ENCODE peak calls at places on chromosomes 4 and X, in six cellular contexts. E, Q, U, B, R and S are unnamed samples.

GRCh38 chr4:170990989-170991589 is 822.1 kb upstream of the GALNTL6 start:
- DNase-seq in R (no peak), B (no peak), E (no peak), U (no peak), Q (no peak), S (no peak)

GRCh38 chr4:183571350-183572076 is 66.7 kb downstream of the ING2 start:
- DNase-seq in U (peak), B (no peak), R (no peak), E (no peak), Q (peak), S (no peak)

GRCh38 chr4:80713409-80713808 is 317.1 kb upstream of the BMP3 start:
- DNase-seq in Q (no peak), U (no peak), E (no peak), R (no peak), B (no peak), S (no peak)

GRCh38 chr4:68176500-68176899 is 46.8 kb upstream of the TMPRSS11F start:
- DNase-seq in B (no peak), Q (no peak), E (no peak), R (no peak), U (no peak), S (no peak)

GRCh38 chr4:53813991-53814390 is 222.7 kb upstream of the LNX1 start:
- DNase-seq in E (no peak), B (no peak), R (no peak), U (no peak), Q (no peak), S (no peak)

GRCh38 chrX:49760288-49760885 is 64.6 kb upstream of the PAGE1 start:
- DNase-seq in R (no peak), B (no peak), E (no peak), U (no peak), Q (no peak), S (no peak)

GRCh38 chr4:30847157-30847556 is 127.0 kb downstream of the PCDH7 start:
- DNase-seq in U (no peak), Q (no peak), B (no peak), R (no peak), E (no peak), S (no peak)

GRCh38 chr4:140463182-140463581 is 34.9 kb downstream of the MGAT4D start:
- DNase-seq in B (no peak), Q (no peak), E (no peak), U (no peak), R (no peak), S (no peak)

GRCh38 chr4:108030332-108030731 is 40.6 kb downstream of the HADH start:
- DNase-seq in B (no peak), U (no peak), E (no peak), Q (peak), R (no peak), S (no peak)

GRCh38 chr4:169103966-169104412 is 93.9 kb upstream of the CBR4 start:
- DNase-seq in E (no peak), B (no peak), Q (no peak), R (no peak), U (no peak), S (no peak)

GRCh38 chr4:114028071-114028470 is 48.6 kb upstream of the ARSJ start:
- DNase-seq in U (no peak), B (no peak), Q (no peak), E (no peak), R (no peak), S (no peak)

GRCh38 chrX:70480660-70481018 is 36.0 kb downstream of the DLG3 start:
- DNase-seq in R (no peak), B (no peak), U (no peak), Q (no peak), E (peak), S (no peak)

GRCh38 chr4:114077610-114078009 is 98.2 kb upstream of the ARSJ start:
- DNase-seq in E (no peak), B (no peak), U (no peak), R (no peak), Q (peak), S (no peak)

GRCh38 chr4:3473251-3473942 is 10.3 kb downstream of the DOK7 start:
- DNase-seq in B (no peak), E (no peak), U (no peak), Q (no peak), R (no peak), S (peak)

GRCh38 chr4:82429728-82430192 is 502 bp downstream of the HNRNPDL start:
- DNase-seq in R (peak), U (no peak), B (peak), Q (no peak), E (no peak), S (no peak)

GRCh38 chr4:82431831-82432230 is 1.4 kb downstream of the ENOPH1 start:
- DNase-seq in E (no peak), R (no peak), U (no peak), Q (no peak), B (no peak), S (no peak)

GRCh38 chr4:82428969-82429727 is 1.1 kb downstream of the HNRNPDL start:
- DNase-seq in B (peak), U (peak), E (peak), R (peak), Q (no peak), S (peak)

GRCh38 chr4:82431026-82431745 is 796 bp downstream of the ENOPH1 start:
- DNase-seq in U (peak), Q (no peak), E (no peak), R (no peak), B (peak), S (peak)

GRCh38 chr4:82430193-82431025 is at the start of the genes ENOPH1 and HNRNPDL:
- DNase-seq in U (peak), R (peak), E (peak), B (peak), Q (peak), S (peak)
- TF ChIP-seq CTCF in U (no peak), R (no peak), E (no peak), B (no peak), Q (no peak), S (no peak)

GRCh38 chr4:17336524-17336941 is 175.4 kb downstream of the QDPR start:
- DNase-seq in R (no peak), Q (no peak), E (no peak), B (peak), U (no peak), S (peak)
- H3K4me3 ChIP-seq in R (no peak), Q (no peak), E (no peak), B (no peak), U (no peak), S (no peak)

DNA sequence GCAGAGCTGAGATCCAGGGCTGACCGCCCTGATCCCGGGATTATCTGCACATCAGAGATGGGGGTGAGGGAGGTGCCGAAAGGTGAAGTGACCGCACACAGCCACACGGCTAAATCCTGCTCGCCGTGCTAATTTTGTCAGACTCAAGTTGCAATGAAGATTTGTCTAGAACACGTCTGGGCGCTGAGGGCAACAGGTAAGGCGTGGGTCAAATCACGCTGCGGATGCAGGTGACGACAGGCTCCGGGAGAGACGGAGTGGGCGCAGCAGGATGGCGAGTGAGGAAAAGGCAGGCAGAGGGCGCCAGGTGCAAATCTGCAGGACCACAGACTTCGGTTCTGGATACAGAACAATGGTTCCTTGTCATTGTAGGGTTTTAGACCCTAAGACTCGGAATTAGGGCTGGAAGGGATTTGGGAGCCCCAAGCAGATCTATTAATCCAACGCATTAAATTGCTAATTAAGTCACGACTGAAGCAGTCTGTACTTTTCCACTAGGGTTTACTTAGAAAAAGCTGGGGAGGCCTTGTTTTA is 1.9 kb upstream of the TBC1D14 start:
- DNase-seq in B (peak), R (no peak), Q (no peak), E (no peak), U (peak), S (no peak)
- TF ChIP-seq CTCF in B (peak), R (peak), Q (peak), E (no peak), U (peak), S (peak)

GRCh38 chr4:6361076-6361784 is 91.6 kb downstream of the WFS1 start:
- DNase-seq in Q (no peak), E (no peak), B (peak), U (no peak), R (no peak), S (no peak)
- H3K4me3 ChIP-seq in Q (no peak), E (no peak), B (no peak), U (no peak), R (no peak), S (no peak)

GRCh38 chr4:16243285-16243684 is 17.0 kb upstream of the TAPT1 start:
- DNase-seq in E (no peak), U (no peak), Q (no peak), B (no peak), R (no peak), S (no peak)
- TF ChIP-seq CTCF in E (no peak), U (no peak), Q (no peak), B (no peak), R (no peak), S (no peak)

GRCh38 chrX:1481636-1482529 is 29.2 kb upstream of the ASMTL start:
- DNase-seq in Q (peak), E (peak), B (peak), U (peak), R (no peak), S (peak)
- H3K4me3 ChIP-seq in Q (no peak), E (no peak), B (peak), U (no peak), R (no peak), S (no peak)

DNA sequence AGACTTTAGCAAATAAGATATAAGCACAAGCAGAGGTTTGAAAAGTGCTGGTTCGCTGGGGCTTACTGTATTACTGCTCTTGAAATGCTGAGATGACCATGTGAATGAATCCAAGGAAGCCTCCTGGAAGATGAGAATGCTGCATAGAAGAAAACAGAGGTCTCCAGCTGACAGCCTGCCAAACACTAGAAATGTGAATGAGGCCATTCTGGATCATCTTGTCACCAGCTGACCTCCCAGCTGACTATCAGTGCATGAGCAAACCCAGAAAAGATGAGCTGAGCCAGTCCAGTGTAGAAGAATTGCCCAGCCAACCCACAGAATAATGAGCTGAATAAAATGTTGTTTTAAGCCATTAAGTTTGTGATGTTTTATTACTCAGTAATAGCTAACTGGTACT is 49.1 kb upstream of the DYNLT3 start:
- DNase-seq in B (no peak), Q (no peak), U (no peak), E (no peak), R (no peak), S (no peak)
- TF ChIP-seq CTCF in B (no peak), Q (no peak), U (no peak), E (no peak), R (no peak), S (no peak)

DNA sequence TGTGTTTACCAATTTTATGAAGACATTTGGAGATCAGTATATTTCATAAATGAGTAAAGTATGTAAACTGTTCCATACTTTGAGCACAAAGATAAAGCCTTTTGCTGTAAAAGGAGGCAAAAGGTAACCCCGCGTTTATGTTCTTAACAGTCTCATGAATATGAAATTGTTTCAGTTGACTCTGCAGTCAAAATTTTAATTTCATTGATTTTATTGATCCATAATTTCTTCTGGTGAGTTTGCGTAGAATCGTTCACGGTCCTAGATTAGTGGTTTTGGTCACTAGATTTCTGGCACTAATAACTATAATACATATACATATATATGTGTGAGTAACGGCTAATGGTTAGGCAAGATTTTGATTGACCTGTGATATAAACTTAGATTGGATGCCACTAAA is 1.9 kb downstream of the FMR1 start:
- DNase-seq in E (no peak), B (no peak), R (no peak), U (no peak), Q (no peak), S (no peak)
- H3K4me3 ChIP-seq in E (peak), B (peak), R (no peak), U (peak), Q (peak), S (peak)

GRCh38 chr4:188246488-188246887 is 107.2 kb downstream of the TRIML1 start:
- DNase-seq in U (no peak), B (no peak), R (no peak), Q (no peak), E (no peak), S (no peak)
- TF ChIP-seq CTCF in U (no peak), B (no peak), R (no peak), Q (no peak), E (no peak), S (no peak)